ENCODE peak calls at places on chromosomes 4 and X, in ten cellular contexts. U is globus pallidus; W is iPS DF 6.9; T is stimulated activated naive CD4-positive, alpha-beta T cell; M is aorta; I is amygdala; B is nephron progenitor cell; G is EL; X is NCI-H510A treated with DMSO at 0.1 percent for 48 hours; J is SW480. R is an unnamed sample.

GRCh38 chrX:2316534-2316933 is 184.2 kb downstream of the DHRSX start:
- DNase-seq in U (no peak), W (no peak), T (no peak), M (no peak), I (no peak), B (no peak), G (no peak), X (no peak), J (no peak), R (no peak)

GRCh38 chrX:110032534-110033161 is 29.7 kb downstream of the TMEM164 start:
- DNase-seq in U (no peak), W (no peak), T (no peak), M (no peak), I (no peak), B (no peak), G (no peak), X (no peak), J (no peak), R (no peak)

GRCh38 chrX:74104356-74105065 is 199.5 kb upstream of the ZCCHC13 start:
- DNase-seq in U (no peak), W (no peak), T (no peak), M (no peak), I (no peak), B (no peak), G (peak), X (no peak), J (no peak), R (no peak)

GRCh38 chr4:16687011-16687410 is 211.4 kb downstream of the LDB2 start:
- DNase-seq in U (no peak), W (no peak), T (no peak), M (no peak), I (no peak), B (no peak), G (no peak), X (no peak), J (no peak), R (no peak)

GRCh38 chrX:130497531-130497930 is 95.7 kb downstream of the RBMX2 start:
- DNase-seq in U (peak), W (no peak), T (no peak), M (no peak), I (peak), B (no peak), G (no peak), X (no peak), J (no peak), R (no peak)

GRCh38 chr4:19358015-19358414 is 893.7 kb upstream of the SLIT2 start:
- DNase-seq in U (no peak), W (no peak), T (no peak), M (no peak), I (no peak), B (no peak), G (peak), X (no peak), J (no peak), R (no peak)

GRCh38 chr4:182143086-182143821 is 99.9 kb upstream of the TENM3 start:
- DNase-seq in U (no peak), W (no peak), T (no peak), M (peak), I (no peak), B (peak), G (peak), X (no peak), J (peak), R (peak)

GRCh38 chr4:160983035-160983434 is 1180.8 kb downstream of the FSTL5 start:
- DNase-seq in U (no peak), W (no peak), T (no peak), M (no peak), I (no peak), B (no peak), G (no peak), X (no peak), J (no peak), R (no peak)

GRCh38 chr4:105146286-105147219 is at the start of gene TET2:
- DNase-seq in U (peak), W (no peak), T (peak), M (peak), I (peak), B (peak), G (peak), X (peak), J (peak), R (peak)

GRCh38 chr4:105895324-105895608 is at the start of gene NPNT:
- DNase-seq in U (no peak), W (no peak), T (no peak), M (no peak), I (no peak), B (peak), G (no peak), X (peak), J (peak), R (no peak)

GRCh38 chrX:74015379-74016019 is 288.5 kb upstream of the ZCCHC13 start:
- DNase-seq in U (peak), W (peak), T (peak), M (no peak), I (peak), B (peak), G (peak), X (peak), J (peak), R (peak)

GRCh38 chr4:53361451-53361850 is 4.4 kb downstream of the SCFD2 start:
- DNase-seq in U (no peak), W (no peak), T (no peak), M (no peak), I (no peak), B (no peak), G (peak), X (no peak), J (no peak), R (no peak)

GRCh38 chrX:111095974-111096870 is at the start of gene PAK3:
- DNase-seq in U (no peak), W (no peak), T (no peak), M (peak), I (peak), B (peak), G (peak), X (peak), J (no peak), R (no peak)

GRCh38 chr4:15003891-15004700 is 1.8 kb downstream of the CPEB2 start:
- DNase-seq in U (no peak), W (no peak), T (peak), M (peak), I (peak), B (peak), G (peak), X (no peak), J (peak), R (no peak)

GRCh38 chr4:175542787-175543186 is 269.3 kb downstream of the GPM6A start:
- DNase-seq in U (no peak), W (no peak), T (no peak), M (no peak), I (no peak), B (no peak), G (peak), X (no peak), J (no peak), R (no peak)

GRCh38 chr4:52995341-52996030 is 133.4 kb downstream of the RASL11B start:
- DNase-seq in U (no peak), W (no peak), T (no peak), M (no peak), I (no peak), B (no peak), G (peak), X (no peak), J (no peak), R (no peak)

GRCh38 chr4:32985256-32985655 is 2265.1 kb downstream of the PCDH7 start:
- DNase-seq in U (no peak), W (no peak), T (no peak), M (no peak), I (no peak), B (no peak), G (peak), X (no peak), J (no peak), R (no peak)

GRCh38 chr4:153418581-153418980 is 47.6 kb upstream of the TMEM131L start:
- DNase-seq in U (no peak), W (no peak), T (no peak), M (no peak), I (no peak), B (no peak), G (peak), X (no peak), J (no peak), R (peak)

GRCh38 chr4:124426279-124426678 is 286.3 kb downstream of the ANKRD50 start:
- DNase-seq in U (no peak), W (no peak), T (no peak), M (no peak), I (no peak), B (no peak), G (no peak), X (no peak), J (no peak), R (no peak)

GRCh38 chr4:110467400-110467799 is 8.6 kb upstream of the ENPEP start:
- DNase-seq in U (no peak), W (no peak), T (no peak), M (no peak), I (no peak), B (no peak), G (no peak), X (no peak), J (no peak), R (no peak)

GRCh38 chrX:19792412-19792811 is 95.0 kb downstream of the SH3KBP1 start:
- DNase-seq in U (no peak), W (no peak), T (no peak), M (no peak), I (no peak), B (no peak), G (no peak), X (no peak), J (no peak), R (no peak)

GRCh38 chrX:150697641-150698040 is 4.4 kb downstream of the MTMR1 start:
- DNase-seq in U (no peak), W (no peak), T (no peak), M (no peak), I (no peak), B (no peak), G (no peak), X (no peak), J (no peak), R (no peak)

GRCh38 chr4:42167709-42168108 is 15.3 kb upstream of the BEND4 start:
- DNase-seq in U (no peak), W (no peak), T (no peak), M (no peak), I (no peak), B (no peak), G (no peak), X (no peak), J (no peak), R (no peak)

GRCh38 chrX:21741869-21742701 is 15.8 kb downstream of the SMPX start:
- DNase-seq in U (no peak), W (no peak), T (no peak), M (no peak), I (no peak), B (no peak), G (no peak), X (no peak), J (no peak), R (no peak)

GRCh38 chr4:107330915-107331314 is 294.8 kb upstream of the DKK2 start:
- DNase-seq in U (no peak), W (no peak), T (no peak), M (no peak), I (no peak), B (no peak), G (no peak), X (no peak), J (no peak), R (no peak)

GRCh38 chrX:130909469-130910136 is 6.6 kb upstream of the ENOX2 start:
- DNase-seq in U (no peak), W (no peak), T (no peak), M (no peak), I (no peak), B (no peak), G (no peak), X (no peak), J (no peak), R (no peak)

R was measured in foreskin melanocyte.